ENCODE peak calls at places on chromosomes 1 and 21, in nine cellular contexts. One of them, this sample, is unnamed.

GRCh38 chr1:77538956-77539509 is 143.4 kb downstream of the ZZZ3 start:
- DNase-seq in ACHN: peak; percentile 89
- DNase-seq in NT2/D1: no peak
- DNase-seq in heart right ventricle: no peak
- DNase-seq in renal cortical epithelial cell: peak; percentile 99
- DNase-seq in amygdala: no peak
- DNase-seq in T-helper 2 cell: no peak
- DNase-seq in HTR-8/SVneo: no peak
- DNase-seq in KG1: no peak
- DNase-seq in this sample: no peak

GRCh38 chr1:44103270-44104131 is 15.1 kb upstream of the KLF17 start:
- DNase-seq in HTR-8/SVneo: no peak
- DNase-seq in NT2/D1: peak; percentile 51
- DNase-seq in ACHN: no peak
- DNase-seq in renal cortical epithelial cell: no peak
- DNase-seq in heart right ventricle: no peak
- DNase-seq in KG1: no peak
- DNase-seq in T-helper 2 cell: no peak
- DNase-seq in amygdala: no peak
- DNase-seq in this sample: no peak

GRCh38 chr1:96973605-96974004 is 252.0 kb downstream of the PTBP2 start:
- DNase-seq in amygdala: no peak
- DNase-seq in NT2/D1: no peak
- DNase-seq in renal cortical epithelial cell: no peak
- DNase-seq in HTR-8/SVneo: no peak
- DNase-seq in heart right ventricle: no peak
- DNase-seq in T-helper 2 cell: no peak
- DNase-seq in KG1: no peak
- DNase-seq in ACHN: no peak
- DNase-seq in this sample: no peak

GRCh38 chr1:21605964-21606705 is 63.0 kb downstream of the RAP1GAP start:
- DNase-seq in NT2/D1: no peak
- DNase-seq in amygdala: no peak
- DNase-seq in KG1: no peak
- DNase-seq in ACHN: no peak
- DNase-seq in renal cortical epithelial cell: no peak
- DNase-seq in HTR-8/SVneo: no peak
- DNase-seq in T-helper 2 cell: no peak
- DNase-seq in heart right ventricle: no peak
- DNase-seq in this sample: peak; percentile 33

GRCh38 chr1:55326496-55326895 is 111.3 kb upstream of the USP24 start:
- DNase-seq in HTR-8/SVneo: no peak
- DNase-seq in amygdala: no peak
- DNase-seq in renal cortical epithelial cell: no peak
- DNase-seq in ACHN: no peak
- DNase-seq in KG1: no peak
- DNase-seq in heart right ventricle: no peak
- DNase-seq in T-helper 2 cell: no peak
- DNase-seq in NT2/D1: no peak
- DNase-seq in this sample: no peak

GRCh38 chr1:87787551-87787950 is 458.9 kb downstream of the LMO4 start:
- DNase-seq in HTR-8/SVneo: no peak
- DNase-seq in ACHN: peak; percentile 45
- DNase-seq in T-helper 2 cell: no peak
- DNase-seq in KG1: no peak
- DNase-seq in heart right ventricle: no peak
- DNase-seq in renal cortical epithelial cell: peak; percentile 80
- DNase-seq in NT2/D1: no peak
- DNase-seq in amygdala: no peak
- DNase-seq in this sample: no peak

GRCh38 chr1:99465176-99465900 is 180.6 kb upstream of the PALMD start:
- DNase-seq in T-helper 2 cell: no peak
- DNase-seq in NT2/D1: no peak
- DNase-seq in heart right ventricle: no peak
- DNase-seq in KG1: no peak
- DNase-seq in HTR-8/SVneo: no peak
- DNase-seq in renal cortical epithelial cell: peak; percentile 42
- DNase-seq in amygdala: no peak
- DNase-seq in ACHN: no peak
- DNase-seq in this sample: no peak

GRCh38 chr1:210144736-210145135 is 87.9 kb upstream of the SERTAD4 start:
- DNase-seq in ACHN: peak; percentile 5
- DNase-seq in NT2/D1: no peak
- DNase-seq in T-helper 2 cell: no peak
- DNase-seq in heart right ventricle: no peak
- DNase-seq in amygdala: no peak
- DNase-seq in renal cortical epithelial cell: peak; percentile 54
- DNase-seq in KG1: no peak
- DNase-seq in HTR-8/SVneo: no peak
- DNase-seq in this sample: no peak

GRCh38 chr1:63904826-63905225 is 131.0 kb downstream of the ROR1 start:
- DNase-seq in ACHN: no peak
- DNase-seq in heart right ventricle: no peak
- DNase-seq in KG1: no peak
- DNase-seq in HTR-8/SVneo: no peak
- DNase-seq in NT2/D1: no peak
- DNase-seq in renal cortical epithelial cell: no peak
- DNase-seq in T-helper 2 cell: no peak
- DNase-seq in amygdala: no peak
- DNase-seq in this sample: no peak

GRCh38 chr21:27806261-27806660 is 839.4 kb upstream of the ADAMTS5 start:
- DNase-seq in amygdala: no peak
- DNase-seq in KG1: no peak
- DNase-seq in T-helper 2 cell: no peak
- DNase-seq in ACHN: no peak
- DNase-seq in heart right ventricle: no peak
- DNase-seq in renal cortical epithelial cell: no peak
- DNase-seq in NT2/D1: no peak
- DNase-seq in HTR-8/SVneo: peak; percentile 10
- DNase-seq in this sample: no peak

This sample was measured in left lung.